ENCODE peak calls at places on chromosomes 5 and 9, in four cellular contexts. C is WTC11, V is K562, T is GM12878. A is an unnamed sample.

GRCh38 chr5:94316916-94317838 is 301.2 kb downstream of the KIAA0825 start:
- DNase-seq in C (no peak), V (no peak), T (no peak), A (no peak)

GRCh38 chr5:74412064-74412463 is 228.5 kb downstream of the ENC1 start:
- DNase-seq in C (peak), V (no peak), T (no peak), A (no peak)

GRCh38 chr9:92292338-92293074 is 991 bp downstream of the IARS1 start:
- DNase-seq in C (no peak), V (peak), T (no peak), A (peak)

GRCh38 chr9:130447193-130447816 is 2.5 kb downstream of the ASS1 start:
- DNase-seq in C (no peak), V (no peak), T (no peak), A (no peak)

GRCh38 chr5:30605693-30606268 is 587.7 kb upstream of the CDH6 start:
- DNase-seq in C (no peak), V (no peak), T (no peak), A (peak)

GRCh38 chr5:76403963-76404693 is 1.0 kb downstream of the IQGAP2 start:
- DNase-seq in C (no peak), V (peak), T (peak), A (peak)

GRCh38 chr5:106843812-106844416 is 826.8 kb downstream of the EFNA5 start:
- DNase-seq in C (no peak), V (no peak), T (no peak), A (no peak)

GRCh38 chr5:39721394-39721793 is 296.6 kb upstream of the DAB2 start:
- DNase-seq in C (no peak), V (no peak), T (no peak), A (no peak)

GRCh38 chr9:16410601-16411285 is 459.7 kb downstream of the BNC2 start:
- DNase-seq in C (no peak), V (no peak), T (no peak), A (no peak)

GRCh38 chr5:1111727-1112289 is at the start of gene SLC12A7:
- DNase-seq in C (peak), V (peak), T (no peak), A (no peak)

GRCh38 chr5:163529698-163530097 is 24.3 kb downstream of the MAT2B start:
- DNase-seq in C (no peak), V (no peak), T (no peak), A (peak)

GRCh38 chr5:57527875-57528274 is 45.3 kb upstream of the ACTBL2 start:
- DNase-seq in C (no peak), V (no peak), T (no peak), A (no peak)

GRCh38 chr5:125125031-125125823 is 378.8 kb upstream of the ZNF608 start:
- DNase-seq in C (no peak), V (no peak), T (no peak), A (no peak)

DNA sequence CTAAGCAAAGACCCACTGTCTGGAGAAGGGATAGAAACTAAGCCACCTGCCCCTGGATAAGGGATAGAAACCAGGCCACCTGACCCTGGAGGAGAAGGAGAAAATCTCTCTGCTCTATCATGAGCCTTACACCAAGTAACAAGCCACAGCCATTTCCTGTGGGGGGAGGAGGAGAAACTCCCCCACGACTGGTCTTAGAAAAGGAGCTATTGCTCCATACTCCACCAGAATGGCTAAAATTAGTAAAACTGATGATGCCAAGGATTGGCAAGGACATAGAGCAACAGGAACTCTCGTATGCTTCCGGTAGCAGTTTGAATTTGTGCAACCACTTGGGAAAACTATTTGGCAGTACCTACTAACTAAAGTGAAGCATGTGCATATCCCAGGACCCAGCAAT is 70.8 kb downstream of the ACTL7B start:
- DNase-seq in C (no peak), V (no peak), T (no peak), A (no peak)
- TF ChIP-seq CBFB in C (no peak), V (no peak), T (no peak), A (no peak)

GRCh38 chr9:135474915-135475314 is 4.7 kb upstream of the PPP1R26 start:
- DNase-seq in C (peak), V (peak), T (no peak), A (peak)

GRCh38 chr9:135478858-135479468 is 619 bp upstream of the PPP1R26 start:
- DNase-seq in C (peak), V (peak), T (no peak), A (peak)

GRCh38 chr9:135478191-135478590 is 1.4 kb upstream of the PPP1R26 start:
- DNase-seq in C (no peak), V (no peak), T (no peak), A (no peak)

GRCh38 chr9:135476561-135476960 is 3.0 kb upstream of the PPP1R26 start:
- DNase-seq in C (no peak), V (no peak), T (no peak), A (no peak)

DNA sequence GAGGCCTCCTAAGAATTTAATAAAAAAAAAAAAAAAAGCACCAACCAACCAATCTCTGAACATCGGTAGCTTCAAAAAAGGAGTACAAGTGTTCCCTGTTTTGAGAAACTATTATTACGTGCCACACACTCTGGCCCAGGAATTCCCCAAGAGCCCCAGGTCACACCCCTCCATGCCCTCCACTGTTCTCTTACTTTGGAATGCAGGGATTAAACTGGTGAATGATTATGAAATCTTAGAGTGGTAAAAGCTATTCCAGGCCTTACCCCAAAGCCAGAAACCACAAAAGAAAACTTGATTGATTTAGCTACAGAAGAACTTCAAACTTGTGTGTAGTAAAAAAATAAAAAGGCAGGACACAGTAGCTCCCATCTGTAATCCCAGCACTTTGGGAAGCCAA is 2.6 kb upstream of the PPP1R26 start:
- DNase-seq in C (no peak), V (no peak), T (no peak), A (peak)
- TF ChIP-seq CBFB in C (no peak), V (no peak), T (no peak), A (no peak)

GRCh38 chr5:68240196-68240595 is 24.6 kb downstream of the PIK3R1 start:
- DNase-seq in C (no peak), V (no peak), T (no peak), A (no peak)
- TF ChIP-seq CBFB in C (no peak), V (no peak), T (no peak), A (no peak)

GRCh38 chr9:6757132-6757987 is at the start of gene KDM4C:
- DNase-seq in C (peak), V (peak), T (peak), A (peak)

GRCh38 chr9:6759114-6759977 is 1.6 kb downstream of the KDM4C start:
- DNase-seq in C (no peak), V (peak), T (peak), A (peak)

GRCh38 chr9:6761306-6761705 is 3.5 kb downstream of the KDM4C start:
- DNase-seq in C (no peak), V (no peak), T (no peak), A (no peak)

GRCh38 chr9:6757988-6758417 is 230 bp downstream of the KDM4C start:
- DNase-seq in C (peak), V (no peak), T (no peak), A (no peak)

DNA sequence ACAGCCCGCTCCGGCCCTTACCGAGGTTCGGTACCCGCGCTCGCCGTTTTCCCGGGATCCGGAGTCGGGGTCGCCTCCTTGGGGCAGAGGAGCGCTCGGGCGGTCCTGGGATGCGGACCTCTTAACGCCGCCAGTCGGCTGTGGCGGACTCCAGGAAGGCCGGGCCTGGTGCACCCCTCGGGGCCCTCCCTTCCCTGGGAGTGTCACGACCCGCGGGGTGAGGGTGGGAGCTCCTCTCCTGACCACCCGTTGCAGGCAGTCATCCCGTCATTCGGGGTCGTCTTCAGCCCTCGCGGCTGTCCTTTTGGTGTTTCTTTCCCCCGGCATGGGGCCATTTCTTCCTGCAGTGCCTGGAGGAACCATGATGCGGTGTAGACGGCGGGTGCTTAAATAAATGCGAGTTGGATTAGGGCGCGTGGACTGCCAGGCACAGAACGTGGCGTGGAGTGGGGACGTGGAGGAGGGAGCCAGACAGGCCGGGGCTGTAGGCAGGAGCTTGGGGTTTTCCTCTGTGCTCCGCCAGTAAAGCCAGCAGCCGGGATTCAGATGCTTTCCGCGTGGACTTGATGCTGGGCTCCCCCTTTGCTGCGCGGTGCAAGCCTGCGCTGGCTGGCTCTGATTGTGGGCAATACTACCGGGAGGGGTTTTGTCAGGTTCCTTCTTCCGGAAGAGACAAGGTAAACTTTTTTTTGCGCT is 793 bp downstream of the KDM4C start:
- DNase-seq in C (peak), V (peak), T (no peak), A (peak)
- TF ChIP-seq CBFB in C (no peak), V (no peak), T (no peak), A (no peak)

GRCh38 chr5:14359069-14360043 is 216.2 kb downstream of the TRIO start:
- DNase-seq in C (no peak), V (no peak), T (no peak), A (no peak)

GRCh38 chr5:14358536-14358935 is 215.4 kb downstream of the TRIO start:
- DNase-seq in C (no peak), V (no peak), T (no peak), A (no peak)

GRCh38 chr5:14357861-14358260 is 214.7 kb downstream of the TRIO start:
- DNase-seq in C (peak), V (no peak), T (no peak), A (no peak)

GRCh38 chr5:14356305-14356704 is 213.2 kb downstream of the TRIO start:
- DNase-seq in C (no peak), V (no peak), T (no peak), A (no peak)

DNA sequence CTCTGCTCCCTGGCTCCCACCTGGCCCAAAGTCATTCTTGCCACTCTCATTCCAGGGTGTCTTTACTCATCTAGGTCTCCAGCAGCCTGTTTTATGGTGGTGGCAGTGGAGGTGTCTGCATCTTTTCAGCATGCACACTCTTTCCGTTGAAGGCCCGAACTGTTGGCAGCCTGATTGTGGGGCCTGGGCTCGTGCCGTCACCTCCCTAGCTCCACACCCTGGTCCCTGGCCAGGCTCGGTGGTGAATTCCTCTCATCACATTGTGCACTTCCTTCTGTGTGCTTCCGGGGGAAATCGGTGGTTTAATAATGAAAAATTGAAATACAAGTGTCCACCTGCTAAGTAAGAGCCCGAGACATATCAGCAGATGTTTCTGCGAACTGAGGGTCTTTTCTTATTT is 214.3 kb downstream of the TRIO start:
- DNase-seq in C (no peak), V (no peak), T (no peak), A (no peak)
- TF ChIP-seq CBFB in C (no peak), V (no peak), T (no peak), A (no peak)

A was measured in HepG2.